ENCODE peak calls at places on chromosomes 11 and 22, in six cellular contexts. One of them, this sample, is unnamed.
A peak's percentile ranks its signal among the peaks of the same experiment; 100 is the strongest.

GRCh38 chr22:29098296-29098695 is 25.5 kb downstream of the KREMEN1 start:
- DNase-seq in Kasumi-1: no peak
- DNase-seq in tibial nerve: no peak
- DNase-seq in nephron progenitor cell: no peak
- DNase-seq in stimulated activated CD8-positive, alpha-beta memory T cell treated with anti-CD3 and anti-CD28 coated beads, Interleukin-4, amount 100 ng/mL, for 48 hours: no peak
- DNase-seq in D341Med: no peak
- DNase-seq in this sample: no peak

GRCh38 chr11:47148903-47149535 is 27.7 kb downstream of the ARFGAP2 start:
- DNase-seq in Kasumi-1: no peak
- DNase-seq in tibial nerve: peak; percentile 41
- DNase-seq in nephron progenitor cell: no peak
- DNase-seq in stimulated activated CD8-positive, alpha-beta memory T cell treated with anti-CD3 and anti-CD28 coated beads, Interleukin-4, amount 100 ng/mL, for 48 hours: no peak
- DNase-seq in D341Med: no peak
- DNase-seq in this sample: no peak

GRCh38 chr11:13952668-13953067 is 9.9 kb upstream of the SPON1 start:
- DNase-seq in Kasumi-1: no peak
- DNase-seq in tibial nerve: no peak
- DNase-seq in nephron progenitor cell: no peak
- DNase-seq in stimulated activated CD8-positive, alpha-beta memory T cell treated with anti-CD3 and anti-CD28 coated beads, Interleukin-4, amount 100 ng/mL, for 48 hours: no peak
- DNase-seq in D341Med: no peak
- DNase-seq in this sample: no peak

GRCh38 chr11:104663190-104664140 is 234.8 kb downstream of the CASP12 start:
- DNase-seq in Kasumi-1: no peak
- DNase-seq in tibial nerve: no peak
- DNase-seq in nephron progenitor cell: no peak
- DNase-seq in stimulated activated CD8-positive, alpha-beta memory T cell treated with anti-CD3 and anti-CD28 coated beads, Interleukin-4, amount 100 ng/mL, for 48 hours: no peak
- DNase-seq in D341Med: no peak
- DNase-seq in this sample: no peak

GRCh38 chr11:23957309-23957708 is 539.5 kb upstream of the LUZP2 start:
- DNase-seq in Kasumi-1: no peak
- DNase-seq in tibial nerve: no peak
- DNase-seq in nephron progenitor cell: no peak
- DNase-seq in stimulated activated CD8-positive, alpha-beta memory T cell treated with anti-CD3 and anti-CD28 coated beads, Interleukin-4, amount 100 ng/mL, for 48 hours: no peak
- DNase-seq in D341Med: no peak
- DNase-seq in this sample: no peak

GRCh38 chr22:20607157-20607907 is 99.9 kb downstream of the MED15 start:
- DNase-seq in Kasumi-1: no peak
- DNase-seq in tibial nerve: no peak
- DNase-seq in nephron progenitor cell: peak; percentile 40
- DNase-seq in stimulated activated CD8-positive, alpha-beta memory T cell treated with anti-CD3 and anti-CD28 coated beads, Interleukin-4, amount 100 ng/mL, for 48 hours: no peak
- DNase-seq in D341Med: no peak
- DNase-seq in this sample: peak; percentile 50

GRCh38 chr11:103736986-103737622 is 299.3 kb upstream of the DDI1 start:
- DNase-seq in Kasumi-1: no peak
- DNase-seq in tibial nerve: no peak
- DNase-seq in nephron progenitor cell: no peak
- DNase-seq in stimulated activated CD8-positive, alpha-beta memory T cell treated with anti-CD3 and anti-CD28 coated beads, Interleukin-4, amount 100 ng/mL, for 48 hours: no peak
- DNase-seq in D341Med: no peak
- DNase-seq in this sample: no peak

GRCh38 chr11:81203876-81204275 is 1529.8 kb downstream of the FAM181B start:
- DNase-seq in Kasumi-1: no peak
- DNase-seq in tibial nerve: no peak
- DNase-seq in nephron progenitor cell: no peak
- DNase-seq in stimulated activated CD8-positive, alpha-beta memory T cell treated with anti-CD3 and anti-CD28 coated beads, Interleukin-4, amount 100 ng/mL, for 48 hours: no peak
- DNase-seq in D341Med: no peak
- DNase-seq in this sample: no peak

GRCh38 chr11:27673979-27674663 is 26.1 kb downstream of the BDNF start:
- DNase-seq in Kasumi-1: no peak
- DNase-seq in tibial nerve: no peak
- DNase-seq in nephron progenitor cell: no peak
- DNase-seq in stimulated activated CD8-positive, alpha-beta memory T cell treated with anti-CD3 and anti-CD28 coated beads, Interleukin-4, amount 100 ng/mL, for 48 hours: no peak
- DNase-seq in D341Med: no peak
- DNase-seq in this sample: no peak

GRCh38 chr11:112163875-112164521 is at the start of gene IL18:
- DNase-seq in Kasumi-1: peak; percentile 71
- DNase-seq in tibial nerve: no peak
- DNase-seq in nephron progenitor cell: peak; percentile 23
- DNase-seq in stimulated activated CD8-positive, alpha-beta memory T cell treated with anti-CD3 and anti-CD28 coated beads, Interleukin-4, amount 100 ng/mL, for 48 hours: no peak
- DNase-seq in D341Med: no peak
- DNase-seq in this sample: no peak

GRCh38 chr22:18035740-18036139 is 11.4 kb upstream of the MICAL3 start:
- DNase-seq in Kasumi-1: no peak
- DNase-seq in tibial nerve: no peak
- DNase-seq in nephron progenitor cell: no peak
- DNase-seq in stimulated activated CD8-positive, alpha-beta memory T cell treated with anti-CD3 and anti-CD28 coated beads, Interleukin-4, amount 100 ng/mL, for 48 hours: no peak
- DNase-seq in D341Med: no peak
- DNase-seq in this sample: no peak

GRCh38 chr11:116052603-116053537 is 548.7 kb upstream of the CADM1 start:
- DNase-seq in Kasumi-1: no peak
- DNase-seq in tibial nerve: no peak
- DNase-seq in nephron progenitor cell: no peak
- DNase-seq in stimulated activated CD8-positive, alpha-beta memory T cell treated with anti-CD3 and anti-CD28 coated beads, Interleukin-4, amount 100 ng/mL, for 48 hours: no peak
- DNase-seq in D341Med: no peak
- DNase-seq in this sample: no peak

GRCh38 chr22:30132290-30132996 is 52.2 kb downstream of the HORMAD2 start:
- DNase-seq in Kasumi-1: no peak
- DNase-seq in tibial nerve: no peak
- DNase-seq in nephron progenitor cell: no peak
- DNase-seq in stimulated activated CD8-positive, alpha-beta memory T cell treated with anti-CD3 and anti-CD28 coated beads, Interleukin-4, amount 100 ng/mL, for 48 hours: no peak
- DNase-seq in D341Med: no peak
- DNase-seq in this sample: no peak

GRCh38 chr11:23079382-23079813 is 219.1 kb upstream of the CCDC179 start:
- DNase-seq in Kasumi-1: no peak
- DNase-seq in tibial nerve: no peak
- DNase-seq in nephron progenitor cell: no peak
- DNase-seq in stimulated activated CD8-positive, alpha-beta memory T cell treated with anti-CD3 and anti-CD28 coated beads, Interleukin-4, amount 100 ng/mL, for 48 hours: no peak
- DNase-seq in D341Med: peak; percentile 6
- DNase-seq in this sample: no peak

GRCh38 chr22:46586123-46586519 is 34.1 kb upstream of the GRAMD4 start:
- DNase-seq in Kasumi-1: no peak
- DNase-seq in tibial nerve: no peak
- DNase-seq in nephron progenitor cell: no peak
- DNase-seq in stimulated activated CD8-positive, alpha-beta memory T cell treated with anti-CD3 and anti-CD28 coated beads, Interleukin-4, amount 100 ng/mL, for 48 hours: no peak
- DNase-seq in D341Med: no peak
- DNase-seq in this sample: no peak

GRCh38 chr22:38346506-38346905 is 29.3 kb upstream of the CSNK1E start:
- DNase-seq in Kasumi-1: no peak
- DNase-seq in tibial nerve: no peak
- DNase-seq in nephron progenitor cell: no peak
- DNase-seq in stimulated activated CD8-positive, alpha-beta memory T cell treated with anti-CD3 and anti-CD28 coated beads, Interleukin-4, amount 100 ng/mL, for 48 hours: peak; percentile 5
- DNase-seq in D341Med: peak; percentile 23
- DNase-seq in this sample: peak; percentile 41

GRCh38 chr11:66224226-66224850 is 44.1 kb upstream of the RAB1B start:
- DNase-seq in Kasumi-1: no peak
- DNase-seq in tibial nerve: no peak
- DNase-seq in nephron progenitor cell: no peak
- DNase-seq in stimulated activated CD8-positive, alpha-beta memory T cell treated with anti-CD3 and anti-CD28 coated beads, Interleukin-4, amount 100 ng/mL, for 48 hours: no peak
- DNase-seq in D341Med: no peak
- DNase-seq in this sample: no peak

GRCh38 chr11:36251716-36252307 is 37.4 kb downstream of the COMMD9 start:
- DNase-seq in Kasumi-1: no peak
- DNase-seq in tibial nerve: no peak
- DNase-seq in nephron progenitor cell: no peak
- DNase-seq in stimulated activated CD8-positive, alpha-beta memory T cell treated with anti-CD3 and anti-CD28 coated beads, Interleukin-4, amount 100 ng/mL, for 48 hours: no peak
- DNase-seq in D341Med: no peak
- DNase-seq in this sample: no peak

This sample was measured in activated CD8-positive, alpha-beta memory T cell treated with anti-CD3 and anti-CD28 coated beads, Interleukin-2, amount 50 U/mL, for 48 hours.